ENCODE peak calls at places on chromosome 19, in six cellular contexts. K is NCI-H226; H is activated CD8-positive, alpha-beta memory T cell treated with anti-CD3 and anti-CD28 coated beads, Interleukin-2, amount 50 U/mL, for 48 hours; R is ELR; W is mesenteric fat pad; T is fibroblast of the conjunctiva. Y is an unnamed sample.

GRCh38 chr19:17340302-17340870 is 3.0 kb downstream of the GTPBP3 start:
- DNase-seq in W (no peak), H (peak), R (no peak), T (no peak), K (peak), Y (no peak)

GRCh38 chr19:48206402-48207093 is 36.1 kb downstream of the ZSWIM9 start:
- DNase-seq in W (no peak), H (peak), T (no peak), R (no peak), K (peak), Y (no peak)

GRCh38 chr19:6947745-6948144 is 60.4 kb downstream of the ADGRE1 start:
- DNase-seq in K (peak), H (peak), R (peak), W (no peak), T (peak), Y (peak)

GRCh38 chr19:39024875-39025641 is 7.3 kb downstream of the FBXO27 start:
- DNase-seq in W (no peak), R (no peak), K (no peak), H (no peak), T (no peak), Y (no peak)

GRCh38 chr19:46967578-46968018 is 52.0 kb upstream of the NPAS1 start:
- DNase-seq in R (no peak), W (no peak), K (no peak), T (no peak), H (no peak), Y (no peak)

GRCh38 chr19:13082192-13083007 is 20.3 kb downstream of the LYL1 start:
- DNase-seq in H (no peak), T (no peak), W (no peak), K (no peak), R (peak), Y (no peak)

GRCh38 chr19:3716147-3716668 is 8.0 kb downstream of the TJP3 start:
- DNase-seq in H (no peak), T (no peak), R (no peak), K (no peak), W (no peak), Y (no peak)

GRCh38 chr19:31304877-31305312 is 44.3 kb downstream of the TSHZ3 start:
- DNase-seq in W (no peak), H (no peak), K (no peak), T (no peak), R (no peak), Y (no peak)

GRCh38 chr19:33393286-33394005 is 19.9 kb downstream of the CEBPG start:
- DNase-seq in H (no peak), R (no peak), T (no peak), K (no peak), W (no peak), Y (no peak)

GRCh38 chr19:7980635-7981121 is 24.8 kb downstream of the ELAVL1 start:
- DNase-seq in T (no peak), R (no peak), K (no peak), H (no peak), W (no peak), Y (no peak)

GRCh38 chr19:40163541-40164129 is 27.6 kb upstream of the MAP3K10 start:
- DNase-seq in H (no peak), R (no peak), T (no peak), K (no peak), W (no peak), Y (no peak)

GRCh38 chr19:3365447-3366103 is 808 bp upstream of the NFIC start:
- DNase-seq in W (no peak), R (peak), H (no peak), T (no peak), K (peak), Y (no peak)

GRCh38 chr19:43562211-43562697 is 13.1 kb downstream of the XRCC1 start:
- DNase-seq in T (no peak), R (no peak), H (no peak), K (no peak), W (no peak), Y (no peak)

GRCh38 chr19:3931041-3931440 is 1.8 kb upstream of the NMRK2 start:
- DNase-seq in H (no peak), R (no peak), K (no peak), W (no peak), T (no peak), Y (no peak)

GRCh38 chr19:13055213-13056051 is 47.2 kb downstream of the LYL1 start:
- DNase-seq in R (peak), H (no peak), T (peak), W (peak), K (peak), Y (no peak)

GRCh38 chr19:51142119-51142518 is at the start of gene SIGLEC7:
- DNase-seq in R (no peak), K (no peak), W (peak), T (no peak), H (peak), Y (no peak)

GRCh38 chr19:42154471-42155323 is 22.5 kb upstream of the POU2F2 start:
- DNase-seq in R (no peak), W (no peak), K (no peak), T (no peak), H (no peak), Y (no peak)

GRCh38 chr19:17749912-17750317 is 1.4 kb upstream of the FCHO1 start:
- DNase-seq in H (peak), R (no peak), T (no peak), W (no peak), K (no peak), Y (no peak)

GRCh38 chr19:7894612-7895309 is 6.5 kb downstream of the LRRC8E start:
- DNase-seq in T (no peak), K (no peak), H (no peak), R (no peak), W (no peak), Y (no peak)

GRCh38 chr19:38224014-38224862 is at the start of gene DPF1:
- DNase-seq in T (no peak), H (peak), W (no peak), K (peak), R (peak), Y (peak)

GRCh38 chr19:45402469-45403070 is 2.3 kb downstream of the PPP1R13L start:
- DNase-seq in W (no peak), H (peak), R (peak), T (no peak), K (no peak), Y (no peak)

GRCh38 chr19:54035215-54036178 is 28.2 kb downstream of the VSTM1 start:
- DNase-seq in W (no peak), R (peak), K (peak), T (peak), H (no peak), Y (no peak)

GRCh38 chr19:21202865-21203494 is 61.1 kb downstream of the ZNF431 start:
- DNase-seq in W (no peak), R (peak), K (no peak), T (no peak), H (no peak), Y (peak)

GRCh38 chr19:956747-957451 is 27.2 kb upstream of the WDR18 start:
- DNase-seq in R (peak), K (no peak), W (no peak), H (no peak), T (no peak), Y (no peak)

GRCh38 chr19:4758659-4759058 is 32.9 kb upstream of the FEM1A start:
- DNase-seq in K (no peak), W (no peak), R (no peak), H (no peak), T (no peak), Y (no peak)

GRCh38 chr19:42233638-42234292 is 8.6 kb downstream of the GSK3A start:
- DNase-seq in H (no peak), W (no peak), T (no peak), K (no peak), R (no peak), Y (no peak)